ENCODE peak calls at places on chromosome 10, in seven cellular contexts. E is GM12865; T is EL; W is left lobe of liver; I is cardiac fibroblast; C is stimulated activated CD8-positive, alpha-beta memory T cell treated with anti-CD3 and anti-CD28 coated beads, Interleukin-4, amount 100 ng/mL, for 24 hours; N is stimulated activated CD4-positive, alpha-beta T cell treated with anti-CD3 and anti-CD28 coated beads, Interleukin-12 subunit alpha, Interleukin-12 subunit beta, amount 100 ng/mL, for 4 hours. P is an unnamed sample.

GRCh38 chr10:77070317-77070716 is 567.3 kb downstream of the KCNMA1 start:
- DNase-seq in N (no peak), I (no peak), C (no peak), E (no peak), T (no peak), W (no peak), P (no peak)

GRCh38 chr10:121442086-121442485 is 156.2 kb downstream of the FGFR2 start:
- DNase-seq in W (no peak), N (no peak), C (no peak), I (no peak), E (no peak), T (no peak), P (no peak)

GRCh38 chr10:67669978-67670377 is 26.0 kb downstream of the CTNNA3 start:
- DNase-seq in W (no peak), I (peak; percentile 33), N (no peak), E (no peak), T (no peak), C (no peak), P (no peak)

GRCh38 chr10:111084346-111085255 is 7.8 kb downstream of the ADRA2A start:
- DNase-seq in E (no peak), N (no peak), T (no peak), I (no peak), C (no peak), W (peak; percentile 27), P (no peak)

GRCh38 chr10:43110318-43111071 is 27.8 kb upstream of the CSGALNACT2 start:
- DNase-seq in E (peak; percentile 54), T (peak; percentile 66), I (peak; percentile 80), W (no peak), C (no peak), N (no peak), P (no peak)

GRCh38 chr10:69268761-69269416 is 9.4 kb upstream of the HK1 start:
- DNase-seq in T (peak; percentile 38), C (no peak), W (no peak), N (no peak), E (no peak), I (no peak), P (no peak)

GRCh38 chr10:76946268-76946667 is 691.3 kb downstream of the KCNMA1 start:
- DNase-seq in E (no peak), I (peak; percentile 71), C (no peak), T (peak; percentile 17), W (no peak), N (no peak), P (no peak)

GRCh38 chr10:98449287-98449686 is 2.6 kb upstream of the HPS1 start:
- DNase-seq in T (no peak), E (no peak), I (no peak), W (no peak), C (no peak), N (no peak), P (no peak)

GRCh38 chr10:62063795-62064472 is 162.4 kb downstream of the ARID5B start:
- DNase-seq in T (no peak), I (peak; percentile 64), E (no peak), C (no peak), N (no peak), W (no peak), P (no peak)

GRCh38 chr10:124867304-124867703 is 65.7 kb downstream of the ABRAXAS2 start:
- DNase-seq in I (no peak), C (no peak), T (no peak), W (no peak), N (no peak), E (no peak), P (no peak)

GRCh38 chr10:33781666-33782395 is 447.4 kb upstream of the NRP1 start:
- DNase-seq in C (no peak), E (no peak), I (peak; percentile 20), N (no peak), W (no peak), T (peak; percentile 5), P (no peak)

GRCh38 chr10:92903633-92904032 is 55.3 kb downstream of the EXOC6 start:
- DNase-seq in T (no peak), N (no peak), E (no peak), W (no peak), C (no peak), I (no peak), P (no peak)

GRCh38 chr10:43060291-43060690 is 16.6 kb upstream of the RET start:
- DNase-seq in W (peak; percentile 96), N (no peak), I (no peak), T (no peak), E (no peak), C (no peak), P (no peak)

P was measured in GM12878.